ENCODE peak calls at places on chromosomes 3 and 15, in six cellular contexts. P, N, Z, U, J and K are unnamed samples.

GRCh38 chr3:54670269-54671000 is 257.4 kb downstream of the LRTM1 start:
- DNase-seq in P (no peak), N (no peak), Z (no peak), U (no peak), J (no peak), K (no peak)

GRCh38 chr15:62482715-62483429 is 317.8 kb upstream of the C2CD4B start:
- DNase-seq in P (peak; percentile 37), N (no peak), Z (no peak), U (no peak), J (no peak), K (no peak)

GRCh38 chr3:43378066-43378935 is 92.0 kb downstream of the SNRK start:
- DNase-seq in P (peak; percentile 23), N (peak; percentile 2), Z (peak; percentile 61), U (no peak), J (no peak), K (no peak)

GRCh38 chr3:146142757-146143156 is 18.2 kb downstream of the PLOD2 start:
- DNase-seq in P (peak; percentile 54), N (no peak), Z (no peak), U (no peak), J (no peak), K (no peak)

GRCh38 chr15:57562220-57562769 is 29.4 kb upstream of the MYZAP start:
- DNase-seq in P (no peak), N (no peak), Z (no peak), U (no peak), J (no peak), K (no peak)

GRCh38 chr15:74955017-74955416 is 1.6 kb downstream of the RPP25 start:
- DNase-seq in P (no peak), N (no peak), Z (no peak), U (no peak), J (no peak), K (no peak)

GRCh38 chr3:31197941-31198340 is 303.5 kb upstream of the GADL1 start:
- DNase-seq in P (no peak), N (no peak), Z (no peak), U (no peak), J (no peak), K (no peak)

GRCh38 chr15:53747501-53748068 is 11.9 kb downstream of the WDR72 start:
- DNase-seq in P (no peak), N (no peak), Z (no peak), U (no peak), J (no peak), K (no peak)

GRCh38 chr3:128549283-128550112 is 56.5 kb upstream of the GATA2 start:
- DNase-seq in P (peak; percentile 22), N (no peak), Z (no peak), U (no peak), J (no peak), K (no peak)

GRCh38 chr3:32146669-32147315 is 40.4 kb downstream of the GPD1L start:
- DNase-seq in P (no peak), N (no peak), Z (no peak), U (no peak), J (no peak), K (no peak)

GRCh38 chr3:194489736-194490612 is 3.2 kb upstream of the ATP13A3 start:
- DNase-seq in P (no peak), N (no peak), Z (no peak), U (peak; percentile 42), J (no peak), K (no peak)

GRCh38 chr3:127848131-127849129 is 26.1 kb upstream of the MGLL start:
- DNase-seq in P (no peak), N (no peak), Z (no peak), U (no peak), J (no peak), K (no peak)

GRCh38 chr3:184133840-184134745 is 1.1 kb upstream of the EIF2B5 start:
- DNase-seq in P (peak; percentile 94), N (peak; percentile 77), Z (no peak), U (peak; percentile 60), J (peak; percentile 61), K (peak; percentile 88)

GRCh38 chr3:169501777-169502320 is 161.7 kb downstream of the MECOM start:
- DNase-seq in P (no peak), N (no peak), Z (no peak), U (no peak), J (no peak), K (no peak)

GRCh38 chr3:24522155-24522579 is 27.5 kb upstream of the THRB start:
- DNase-seq in P (no peak), N (no peak), Z (no peak), U (no peak), J (peak; percentile 22), K (no peak)

GRCh38 chr15:61701455-61701854 is 358.8 kb downstream of the VPS13C start:
- DNase-seq in P (no peak), N (no peak), Z (no peak), U (no peak), J (no peak), K (no peak)

GRCh38 chr3:73661262-73661661 is 36.5 kb upstream of the PDZRN3 start:
- DNase-seq in P (no peak), N (no peak), Z (no peak), U (peak; percentile 63), J (no peak), K (no peak)

GRCh38 chr3:151816091-151816604 is 2.2 kb downstream of the AADAC start:
- DNase-seq in P (peak; percentile 31), N (no peak), Z (no peak), U (peak; percentile 37), J (no peak), K (no peak)

GRCh38 chr15:39685999-39686613 is 96.5 kb downstream of the FSIP1 start:
- DNase-seq in P (peak; percentile 60), N (peak; percentile 17), Z (no peak), U (no peak), J (peak; percentile 18), K (peak; percentile 28)

GRCh38 chr3:80079886-80080285 is 312.1 kb upstream of the ROBO1 start:
- DNase-seq in P (no peak), N (no peak), Z (no peak), U (no peak), J (no peak), K (no peak)

GRCh38 chr3:96267577-96267976 is 546.8 kb upstream of the EPHA6 start:
- DNase-seq in P (no peak), N (no peak), Z (no peak), U (no peak), J (no peak), K (no peak)

GRCh38 chr3:185948292-185948691 is 10.5 kb upstream of the TRA2B start:
- DNase-seq in P (no peak), N (no peak), Z (no peak), U (no peak), J (no peak), K (no peak)

GRCh38 chr3:56878046-56878445 is 76.3 kb upstream of the ARHGEF3 start:
- DNase-seq in P (peak; percentile 55), N (no peak), Z (no peak), U (no peak), J (no peak), K (no peak)

GRCh38 chr15:43769584-43770228 is 7.1 kb downstream of the ELL3 start:
- DNase-seq in P (peak; percentile 76), N (no peak), Z (peak; percentile 58), U (no peak), J (peak; percentile 33), K (no peak)

GRCh38 chr3:188076176-188076575 is 77.8 kb upstream of the LPP start:
- DNase-seq in P (no peak), N (no peak), Z (no peak), U (no peak), J (no peak), K (no peak)

GRCh38 chr3:194956697-194957396 is 271.2 kb downstream of the FAM43A start:
- DNase-seq in P (no peak), N (no peak), Z (no peak), U (no peak), J (no peak), K (no peak)

GRCh38 chr3:41120461-41120860 is 78.8 kb upstream of the CTNNB1 start:
- DNase-seq in P (no peak), N (no peak), Z (no peak), U (no peak), J (no peak), K (no peak)

GRCh38 chr3:99549918-99550603 is 88.3 kb upstream of the COL8A1 start:
- DNase-seq in P (no peak), N (no peak), Z (no peak), U (no peak), J (no peak), K (no peak)

GRCh38 chr15:36469567-36469966 is 109.9 kb upstream of the CDIN1 start:
- DNase-seq in P (no peak), N (no peak), Z (no peak), U (no peak), J (no peak), K (no peak)

GRCh38 chr3:24591661-24592555 is 97.3 kb upstream of the THRB start:
- DNase-seq in P (no peak), N (no peak), Z (no peak), U (peak; percentile 48), J (no peak), K (no peak)

GRCh38 chr3:31137718-31138465 is 243.4 kb upstream of the GADL1 start:
- DNase-seq in P (peak; percentile 15), N (no peak), Z (no peak), U (no peak), J (no peak), K (no peak)

GRCh38 chr15:59371458-59372351 is 966 bp downstream of the MYO1E start:
- DNase-seq in P (peak; percentile 10), N (peak; percentile 39), Z (no peak), U (no peak), J (peak; percentile 46), K (peak; percentile 55)

GRCh38 chr3:39757312-39757711 is 52.1 kb upstream of the MYRIP start:
- DNase-seq in P (no peak), N (no peak), Z (no peak), U (no peak), J (no peak), K (no peak)

GRCh38 chr3:173725507-173725906 is 328.0 kb downstream of the NLGN1 start:
- DNase-seq in P (no peak), N (no peak), Z (no peak), U (no peak), J (no peak), K (no peak)